ENCODE peak calls at places on chromosomes 13 and 19, in nine cellular contexts. One of them, this sample, is unnamed.

GRCh38 chr19:33241530-33242101 is 16.0 kb upstream of the SLC7A10 start:
- DNase-seq in neuronal stem cell: no peak
- DNase-seq in vagina: no peak
- DNase-seq in prostate gland: no peak
- DNase-seq in CD4-positive, CD25-positive, alpha-beta regulatory T cell: no peak
- DNase-seq in tibial artery: no peak
- DNase-seq in ovary: no peak
- DNase-seq in heart left ventricle: peak; percentile 69
- DNase-seq in lower lobe of right lung: peak; percentile 69
- DNase-seq in this sample: peak; percentile 60

GRCh38 chr19:54190503-54190941 is 586 bp upstream of the TSEN34 start:
- DNase-seq in neuronal stem cell: peak; percentile 100
- DNase-seq in vagina: no peak
- DNase-seq in prostate gland: peak; percentile 100
- DNase-seq in CD4-positive, CD25-positive, alpha-beta regulatory T cell: peak; percentile 100
- DNase-seq in tibial artery: peak; percentile 99
- DNase-seq in ovary: peak; percentile 100
- DNase-seq in heart left ventricle: peak; percentile 100
- DNase-seq in lower lobe of right lung: peak; percentile 99
- DNase-seq in this sample: peak; percentile 99

GRCh38 chr19:50205681-50206138 is 2.3 kb downstream of the MYH14 start:
- DNase-seq in neuronal stem cell: no peak
- DNase-seq in vagina: no peak
- DNase-seq in prostate gland: peak; percentile 34
- DNase-seq in CD4-positive, CD25-positive, alpha-beta regulatory T cell: no peak
- DNase-seq in tibial artery: no peak
- DNase-seq in ovary: no peak
- DNase-seq in heart left ventricle: no peak
- DNase-seq in lower lobe of right lung: peak; percentile 83
- DNase-seq in this sample: no peak

GRCh38 chr13:31627097-31627496 is 112.2 kb upstream of the RXFP2 start:
- DNase-seq in neuronal stem cell: no peak
- DNase-seq in vagina: no peak
- DNase-seq in prostate gland: no peak
- DNase-seq in CD4-positive, CD25-positive, alpha-beta regulatory T cell: no peak
- DNase-seq in tibial artery: no peak
- DNase-seq in ovary: no peak
- DNase-seq in heart left ventricle: no peak
- DNase-seq in lower lobe of right lung: no peak
- DNase-seq in this sample: no peak

GRCh38 chr19:497861-498590 is 1.7 kb downstream of the MADCAM1 start:
- DNase-seq in neuronal stem cell: no peak
- DNase-seq in vagina: no peak
- DNase-seq in prostate gland: no peak
- DNase-seq in CD4-positive, CD25-positive, alpha-beta regulatory T cell: no peak
- DNase-seq in tibial artery: no peak
- DNase-seq in ovary: peak; percentile 7
- DNase-seq in heart left ventricle: no peak
- DNase-seq in lower lobe of right lung: peak; percentile 44
- DNase-seq in this sample: peak; percentile 48

GRCh38 chr13:114102521-114103288 is 29.7 kb downstream of the RASA3 start:
- DNase-seq in neuronal stem cell: no peak
- DNase-seq in vagina: no peak
- DNase-seq in prostate gland: no peak
- DNase-seq in CD4-positive, CD25-positive, alpha-beta regulatory T cell: no peak
- DNase-seq in tibial artery: peak; percentile 19
- DNase-seq in ovary: no peak
- DNase-seq in heart left ventricle: peak; percentile 60
- DNase-seq in lower lobe of right lung: peak; percentile 38
- DNase-seq in this sample: peak; percentile 17

GRCh38 chr19:15357906-15358305 is 21.7 kb downstream of the AKAP8 start:
- DNase-seq in neuronal stem cell: no peak
- DNase-seq in vagina: no peak
- DNase-seq in prostate gland: no peak
- DNase-seq in CD4-positive, CD25-positive, alpha-beta regulatory T cell: no peak
- DNase-seq in tibial artery: no peak
- DNase-seq in ovary: no peak
- DNase-seq in heart left ventricle: no peak
- DNase-seq in lower lobe of right lung: no peak
- DNase-seq in this sample: no peak

GRCh38 chr13:21661097-21661496 is 9.8 kb upstream of the FGF9 start:
- DNase-seq in neuronal stem cell: no peak
- DNase-seq in vagina: no peak
- DNase-seq in prostate gland: no peak
- DNase-seq in CD4-positive, CD25-positive, alpha-beta regulatory T cell: no peak
- DNase-seq in tibial artery: no peak
- DNase-seq in ovary: no peak
- DNase-seq in heart left ventricle: no peak
- DNase-seq in lower lobe of right lung: no peak
- DNase-seq in this sample: no peak

GRCh38 chr13:21884299-21884878 is 213.5 kb downstream of the FGF9 start:
- DNase-seq in neuronal stem cell: no peak
- DNase-seq in vagina: no peak
- DNase-seq in prostate gland: no peak
- DNase-seq in CD4-positive, CD25-positive, alpha-beta regulatory T cell: no peak
- DNase-seq in tibial artery: no peak
- DNase-seq in ovary: no peak
- DNase-seq in heart left ventricle: no peak
- DNase-seq in lower lobe of right lung: no peak
- DNase-seq in this sample: no peak

GRCh38 chr19:8611391-8611883 is 922 bp upstream of the ADAMTS10 start:
- DNase-seq in neuronal stem cell: no peak
- DNase-seq in vagina: no peak
- DNase-seq in prostate gland: no peak
- DNase-seq in CD4-positive, CD25-positive, alpha-beta regulatory T cell: peak; percentile 27
- DNase-seq in tibial artery: peak; percentile 45
- DNase-seq in ovary: peak; percentile 27
- DNase-seq in heart left ventricle: no peak
- DNase-seq in lower lobe of right lung: no peak
- DNase-seq in this sample: peak; percentile 48

GRCh38 chr13:21478881-21479808 is 20.0 kb upstream of the ZDHHC20 start:
- DNase-seq in neuronal stem cell: peak; percentile 65
- DNase-seq in vagina: no peak
- DNase-seq in prostate gland: peak; percentile 63
- DNase-seq in CD4-positive, CD25-positive, alpha-beta regulatory T cell: peak; percentile 83
- DNase-seq in tibial artery: no peak
- DNase-seq in ovary: no peak
- DNase-seq in heart left ventricle: no peak
- DNase-seq in lower lobe of right lung: no peak
- DNase-seq in this sample: no peak

GRCh38 chr13:25286308-25286968 is 850 bp downstream of the MTMR6 start:
- DNase-seq in neuronal stem cell: peak; percentile 5
- DNase-seq in vagina: no peak
- DNase-seq in prostate gland: peak; percentile 24
- DNase-seq in CD4-positive, CD25-positive, alpha-beta regulatory T cell: peak; percentile 72
- DNase-seq in tibial artery: no peak
- DNase-seq in ovary: no peak
- DNase-seq in heart left ventricle: no peak
- DNase-seq in lower lobe of right lung: no peak
- DNase-seq in this sample: no peak

GRCh38 chr19:3494559-3494958 is 5.9 kb downstream of the DOHH start:
- DNase-seq in neuronal stem cell: no peak
- DNase-seq in vagina: no peak
- DNase-seq in prostate gland: no peak
- DNase-seq in CD4-positive, CD25-positive, alpha-beta regulatory T cell: peak; percentile 63
- DNase-seq in tibial artery: no peak
- DNase-seq in ovary: no peak
- DNase-seq in heart left ventricle: no peak
- DNase-seq in lower lobe of right lung: no peak
- DNase-seq in this sample: no peak

GRCh38 chr13:34634443-34634842 is 307.6 kb upstream of the NBEA start:
- DNase-seq in neuronal stem cell: no peak
- DNase-seq in vagina: no peak
- DNase-seq in prostate gland: no peak
- DNase-seq in CD4-positive, CD25-positive, alpha-beta regulatory T cell: no peak
- DNase-seq in tibial artery: no peak
- DNase-seq in ovary: no peak
- DNase-seq in heart left ventricle: no peak
- DNase-seq in lower lobe of right lung: no peak
- DNase-seq in this sample: no peak

GRCh38 chr13:110617326-110618072 is 2.2 kb downstream of the NAXD start:
- DNase-seq in neuronal stem cell: no peak
- DNase-seq in vagina: no peak
- DNase-seq in prostate gland: no peak
- DNase-seq in CD4-positive, CD25-positive, alpha-beta regulatory T cell: no peak
- DNase-seq in tibial artery: no peak
- DNase-seq in ovary: peak; percentile 76
- DNase-seq in heart left ventricle: no peak
- DNase-seq in lower lobe of right lung: no peak
- DNase-seq in this sample: no peak

GRCh38 chr13:113671066-113672001 is 4.3 kb downstream of the GRK1 start:
- DNase-seq in neuronal stem cell: no peak
- DNase-seq in vagina: no peak
- DNase-seq in prostate gland: no peak
- DNase-seq in CD4-positive, CD25-positive, alpha-beta regulatory T cell: no peak
- DNase-seq in tibial artery: peak; percentile 15
- DNase-seq in ovary: peak; percentile 7
- DNase-seq in heart left ventricle: no peak
- DNase-seq in lower lobe of right lung: peak; percentile 39
- DNase-seq in this sample: peak; percentile 40

DNA sequence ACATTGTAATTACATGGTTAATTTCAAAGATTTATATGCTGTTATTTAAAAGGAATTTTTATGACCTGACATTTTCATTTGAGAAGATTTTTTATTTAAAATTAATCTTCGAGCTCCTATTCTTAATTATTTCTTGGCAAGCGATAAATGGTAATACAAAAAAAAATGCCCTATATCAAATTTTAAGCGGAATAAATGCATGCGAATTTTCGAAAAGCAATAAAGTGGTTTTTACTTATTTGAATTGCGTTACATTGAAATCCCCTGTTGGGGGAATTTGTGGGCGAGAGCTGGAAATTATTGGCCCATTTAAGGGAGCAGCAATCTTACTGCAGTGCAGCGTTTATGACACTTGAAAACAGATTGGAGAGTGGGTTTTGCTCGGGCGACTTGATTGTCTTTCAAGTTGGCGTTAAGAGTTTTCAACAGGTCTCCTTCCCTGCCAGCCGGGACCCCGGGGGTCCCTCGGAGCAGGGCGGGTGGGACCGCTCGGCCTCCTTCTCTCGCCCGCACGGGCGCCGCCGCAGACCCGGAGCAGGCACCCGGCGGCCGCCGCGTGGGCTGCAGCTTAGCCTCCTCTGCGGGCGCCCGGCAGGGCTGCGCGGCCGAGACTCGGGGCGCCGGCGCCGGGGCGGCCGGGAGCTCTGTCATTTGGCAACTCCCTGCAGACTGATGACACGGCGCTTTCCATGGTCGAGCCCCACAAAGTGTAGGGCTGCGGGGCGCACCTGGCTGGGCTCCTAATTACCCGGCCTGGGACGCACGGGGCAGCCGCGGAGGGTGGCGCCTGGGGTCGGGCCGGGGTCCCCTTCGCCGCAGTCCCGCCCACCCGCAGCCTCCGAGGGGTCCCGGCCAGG is 255.1 kb upstream of the SOX21 start:
- DNase-seq in neuronal stem cell: peak; percentile 57
- DNase-seq in vagina: no peak
- DNase-seq in prostate gland: no peak
- DNase-seq in CD4-positive, CD25-positive, alpha-beta regulatory T cell: peak; percentile 2
- DNase-seq in tibial artery: no peak
- DNase-seq in ovary: no peak
- DNase-seq in heart left ventricle: peak; percentile 54
- DNase-seq in lower lobe of right lung: no peak
- DNase-seq in this sample: no peak
- H3K27me3 ChIP-seq in neuronal stem cell: no peaks in the 10 kb centered on the region
- H3K27me3 ChIP-seq in vagina: no peaks in the 10 kb centered on the region
- H3K27me3 ChIP-seq in prostate gland: peaks cover 9% of the 10 kb centered on the region
- H3K27me3 ChIP-seq in CD4-positive, CD25-positive, alpha-beta regulatory T cell: peaks cover 49% of the 10 kb centered on the region
- H3K27me3 ChIP-seq in tibial artery: no peaks in the 10 kb centered on the region
- H3K27me3 ChIP-seq in ovary: no peaks in the 10 kb centered on the region
- H3K27me3 ChIP-seq in heart left ventricle: peaks cover 14% of the 10 kb centered on the region
- H3K27me3 ChIP-seq in lower lobe of right lung: peaks cover 78% of the 10 kb centered on the region
- H3K27me3 ChIP-seq in this sample: peaks cover 9% of the 10 kb centered on the region

GRCh38 chr19:55257461-55258411 is 1.1 kb downstream of the PPP6R1 start:
- DNase-seq in neuronal stem cell: no peak
- DNase-seq in vagina: no peak
- DNase-seq in prostate gland: no peak
- DNase-seq in CD4-positive, CD25-positive, alpha-beta regulatory T cell: peak; percentile 35
- DNase-seq in tibial artery: no peak
- DNase-seq in ovary: no peak
- DNase-seq in heart left ventricle: no peak
- DNase-seq in lower lobe of right lung: no peak
- DNase-seq in this sample: peak; percentile 52
- H3K4me1 ChIP-seq in neuronal stem cell: peaks cover 12% of the 10 kb centered on the region
- H3K4me1 ChIP-seq in vagina: peaks cover 63% of the 10 kb centered on the region
- H3K4me1 ChIP-seq in prostate gland: peaks cover 7% of the 10 kb centered on the region
- H3K4me1 ChIP-seq in CD4-positive, CD25-positive, alpha-beta regulatory T cell: peaks cover 61% of the 10 kb centered on the region
- H3K4me1 ChIP-seq in tibial artery: peaks cover 41% of the 10 kb centered on the region
- H3K4me1 ChIP-seq in ovary: peaks cover 18% of the 10 kb centered on the region
- H3K4me1 ChIP-seq in heart left ventricle: peaks cover 33% of the 10 kb centered on the region
- H3K4me1 ChIP-seq in lower lobe of right lung: peaks cover 60% of the 10 kb centered on the region
- H3K4me1 ChIP-seq in this sample: peaks cover 56% of the 10 kb centered on the region

GRCh38 chr13:45713721-45714120 is 11.6 kb downstream of the CBY2 start:
- DNase-seq in neuronal stem cell: no peak
- DNase-seq in vagina: peak; percentile 81
- DNase-seq in prostate gland: no peak
- DNase-seq in CD4-positive, CD25-positive, alpha-beta regulatory T cell: no peak
- DNase-seq in tibial artery: no peak
- DNase-seq in ovary: no peak
- DNase-seq in heart left ventricle: peak; percentile 58
- DNase-seq in lower lobe of right lung: no peak
- DNase-seq in this sample: no peak
- H3K27me3 ChIP-seq in neuronal stem cell: no peaks in the 10 kb centered on the region
- H3K27me3 ChIP-seq in vagina: no peaks in the 10 kb centered on the region
- H3K27me3 ChIP-seq in prostate gland: no peaks in the 10 kb centered on the region
- H3K27me3 ChIP-seq in CD4-positive, CD25-positive, alpha-beta regulatory T cell: no peaks in the 10 kb centered on the region
- H3K27me3 ChIP-seq in tibial artery: no peaks in the 10 kb centered on the region
- H3K27me3 ChIP-seq in ovary: no peaks in the 10 kb centered on the region
- H3K27me3 ChIP-seq in heart left ventricle: no peaks in the 10 kb centered on the region
- H3K27me3 ChIP-seq in lower lobe of right lung: no peaks in the 10 kb centered on the region
- H3K27me3 ChIP-seq in this sample: no peaks in the 10 kb centered on the region

GRCh38 chr19:47107953-47108746 is 5.4 kb downstream of the ZC3H4 start:
- DNase-seq in neuronal stem cell: no peak
- DNase-seq in vagina: no peak
- DNase-seq in prostate gland: no peak
- DNase-seq in CD4-positive, CD25-positive, alpha-beta regulatory T cell: no peak
- DNase-seq in tibial artery: no peak
- DNase-seq in ovary: no peak
- DNase-seq in heart left ventricle: no peak
- DNase-seq in lower lobe of right lung: no peak
- DNase-seq in this sample: no peak

GRCh38 chr19:47104678-47105077 is 8.9 kb downstream of the ZC3H4 start:
- DNase-seq in neuronal stem cell: no peak
- DNase-seq in vagina: no peak
- DNase-seq in prostate gland: no peak
- DNase-seq in CD4-positive, CD25-positive, alpha-beta regulatory T cell: no peak
- DNase-seq in tibial artery: no peak
- DNase-seq in ovary: no peak
- DNase-seq in heart left ventricle: no peak
- DNase-seq in lower lobe of right lung: no peak
- DNase-seq in this sample: no peak

GRCh38 chr19:47105874-47106273 is 7.7 kb downstream of the ZC3H4 start:
- DNase-seq in neuronal stem cell: no peak
- DNase-seq in vagina: no peak
- DNase-seq in prostate gland: no peak
- DNase-seq in CD4-positive, CD25-positive, alpha-beta regulatory T cell: peak; percentile 20
- DNase-seq in tibial artery: no peak
- DNase-seq in ovary: no peak
- DNase-seq in heart left ventricle: no peak
- DNase-seq in lower lobe of right lung: no peak
- DNase-seq in this sample: peak; percentile 0

GRCh38 chr19:47107201-47107952 is 6.2 kb downstream of the ZC3H4 start:
- DNase-seq in neuronal stem cell: no peak
- DNase-seq in vagina: no peak
- DNase-seq in prostate gland: no peak
- DNase-seq in CD4-positive, CD25-positive, alpha-beta regulatory T cell: peak; percentile 75
- DNase-seq in tibial artery: no peak
- DNase-seq in ovary: no peak
- DNase-seq in heart left ventricle: no peak
- DNase-seq in lower lobe of right lung: no peak
- DNase-seq in this sample: no peak

GRCh38 chr19:47106819-47107200 is 6.8 kb downstream of the ZC3H4 start:
- DNase-seq in neuronal stem cell: no peak
- DNase-seq in vagina: no peak
- DNase-seq in prostate gland: no peak
- DNase-seq in CD4-positive, CD25-positive, alpha-beta regulatory T cell: peak; percentile 33
- DNase-seq in tibial artery: no peak
- DNase-seq in ovary: no peak
- DNase-seq in heart left ventricle: no peak
- DNase-seq in lower lobe of right lung: no peak
- DNase-seq in this sample: no peak
- H3K4me1 ChIP-seq in neuronal stem cell: peaks cover 15% of the 10 kb centered on the region
- H3K4me1 ChIP-seq in vagina: peaks cover 61% of the 10 kb centered on the region
- H3K4me1 ChIP-seq in prostate gland: peaks cover 2% of the 10 kb centered on the region
- H3K4me1 ChIP-seq in CD4-positive, CD25-positive, alpha-beta regulatory T cell: peaks cover 72% of the 10 kb centered on the region
- H3K4me1 ChIP-seq in tibial artery: peaks cover 38% of the 10 kb centered on the region
- H3K4me1 ChIP-seq in ovary: peaks cover 2% of the 10 kb centered on the region
- H3K4me1 ChIP-seq in heart left ventricle: peaks cover 28% of the 10 kb centered on the region
- H3K4me1 ChIP-seq in lower lobe of right lung: peaks cover 66% of the 10 kb centered on the region
- H3K4me1 ChIP-seq in this sample: peaks cover 81% of the 10 kb centered on the region